ENCODE peak calls at places on chromosomes 5 and 9, in five cellular contexts. O is HuH-7, D is osteocyte, U is endothelial cell, Z is Ammon's horn. F is an unnamed sample.

GRCh38 chr9:10048994-10049393 is 563.8 kb downstream of the PTPRD start:
- DNase-seq in D (no peak), Z (no peak), U (no peak), O (no peak), F (no peak)

GRCh38 chr5:14185336-14186131 is 42.4 kb downstream of the TRIO start:
- DNase-seq in O (no peak), U (no peak), D (no peak), Z (peak; percentile 65), F (no peak)

GRCh38 chr5:147427784-147428401 is 82.0 kb downstream of the DPYSL3 start:
- DNase-seq in Z (no peak), U (no peak), D (no peak), O (no peak), F (no peak)

GRCh38 chr5:68817696-68818695 is 275.8 kb upstream of the SLC30A5 start:
- DNase-seq in Z (peak; percentile 91), O (no peak), U (no peak), D (no peak), F (no peak)

GRCh38 chr9:87111010-87111409 is 163.7 kb upstream of the GAS1 start:
- DNase-seq in Z (no peak), D (no peak), U (no peak), O (no peak), F (no peak)

GRCh38 chr9:129586647-129587046 is 34.3 kb downstream of the C9orf50 start:
- DNase-seq in Z (no peak), D (no peak), U (no peak), O (no peak), F (no peak)

GRCh38 chr5:67140413-67140812 is 56.2 kb downstream of the CD180 start:
- DNase-seq in D (no peak), Z (no peak), O (no peak), U (no peak), F (no peak)

GRCh38 chr5:41815663-41816062 is 54.6 kb downstream of the OXCT1 start:
- DNase-seq in D (no peak), U (no peak), Z (no peak), O (no peak), F (no peak)

GRCh38 chr9:137354153-137354844 is 52.2 kb upstream of the NRARP start:
- DNase-seq in D (no peak), O (no peak), U (no peak), Z (no peak), F (no peak)

GRCh38 chr9:133534346-133535284 is at the start of gene ADAMTSL2:
- DNase-seq in U (peak; percentile 52), Z (peak; percentile 73), D (no peak), O (no peak), F (no peak)

GRCh38 chr5:4862500-4862899 is 277.6 kb upstream of the ADAMTS16 start:
- DNase-seq in Z (peak; percentile 44), O (peak; percentile 20), D (no peak), U (no peak), F (peak; percentile 18)

GRCh38 chr9:131214457-131214856 is 61.9 kb downstream of the FAM78A start:
- DNase-seq in D (no peak), U (no peak), Z (peak; percentile 63), O (no peak), F (no peak)

GRCh38 chr9:31251386-31251785 is 1133.1 kb upstream of the ACO1 start:
- DNase-seq in U (no peak), D (no peak), Z (no peak), O (no peak), F (no peak)

GRCh38 chr9:15889555-15889954 is 336.7 kb downstream of the CCDC171 start:
- DNase-seq in Z (no peak), D (no peak), O (no peak), U (no peak), F (no peak)

GRCh38 chr5:42057254-42057690 is 132.2 kb downstream of the FBXO4 start:
- DNase-seq in O (peak; percentile 51), Z (peak; percentile 24), D (no peak), U (peak; percentile 59), F (peak; percentile 1)

GRCh38 chr5:93602261-93603149 is 19.5 kb downstream of the NR2F1 start:
- DNase-seq in U (no peak), O (no peak), Z (no peak), D (no peak), F (no peak)

GRCh38 chr9:93668261-93668871 is 92.0 kb downstream of the PHF2 start:
- DNase-seq in O (no peak), D (peak; percentile 68), U (no peak), Z (no peak), F (no peak)

F was measured in AG09309.